ENCODE peak calls at places on chromosomes 2 and 18, in four cellular contexts. H, W, R and G are unnamed samples.

GRCh38 chr2:11013196-11013595 is 101.5 kb downstream of the KCNF1 start:
- DNase-seq in R (no peak), W (no peak), H (no peak), G (no peak)

GRCh38 chr2:240585101-240585500 is 1.4 kb upstream of the CAPN10 start:
- DNase-seq in H (no peak), W (no peak), R (no peak), G (peak; percentile 51)

GRCh38 chr2:174023591-174024523 is 58.7 kb upstream of the SP3 start:
- DNase-seq in W (no peak), H (peak; percentile 27), R (no peak), G (no peak)

GRCh38 chr2:119367472-119368099 is 809 bp downstream of the DBI start:
- DNase-seq in R (no peak), W (peak; percentile 54), H (no peak), G (no peak)

GRCh38 chr2:117057021-117057420 is 757.5 kb upstream of the DDX18 start:
- DNase-seq in W (no peak), H (no peak), R (no peak), G (no peak)

GRCh38 chr2:164808776-164809175 is 32.8 kb downstream of the COBLL1 start:
- DNase-seq in W (no peak), H (no peak), R (no peak), G (no peak)

GRCh38 chr2:147560810-147561521 is 283.9 kb upstream of the ACVR2A start:
- DNase-seq in H (no peak), R (no peak), W (no peak), G (no peak)

GRCh38 chr2:40220177-40220925 is 231.5 kb downstream of the SLC8A1 start:
- DNase-seq in W (no peak), R (no peak), H (no peak), G (no peak)

GRCh38 chr2:16538691-16539090 is 126.9 kb downstream of the CYRIA start:
- DNase-seq in R (no peak), H (no peak), W (no peak), G (no peak)

GRCh38 chr2:190999058-190999457 is 14.9 kb downstream of the STAT1 start:
- DNase-seq in W (no peak), H (no peak), R (no peak), G (no peak)

GRCh38 chr2:190996947-190997346 is 17.0 kb downstream of the STAT1 start:
- DNase-seq in H (no peak), R (no peak), W (no peak), G (no peak)

GRCh38 chr2:190996338-190996946 is 17.5 kb downstream of the STAT1 start:
- DNase-seq in W (peak; percentile 31), R (no peak), H (no peak), G (no peak)

GRCh38 chr2:190999949-191000665 is 13.9 kb downstream of the STAT1 start:
- DNase-seq in R (no peak), W (no peak), H (no peak), G (no peak)

DNA sequence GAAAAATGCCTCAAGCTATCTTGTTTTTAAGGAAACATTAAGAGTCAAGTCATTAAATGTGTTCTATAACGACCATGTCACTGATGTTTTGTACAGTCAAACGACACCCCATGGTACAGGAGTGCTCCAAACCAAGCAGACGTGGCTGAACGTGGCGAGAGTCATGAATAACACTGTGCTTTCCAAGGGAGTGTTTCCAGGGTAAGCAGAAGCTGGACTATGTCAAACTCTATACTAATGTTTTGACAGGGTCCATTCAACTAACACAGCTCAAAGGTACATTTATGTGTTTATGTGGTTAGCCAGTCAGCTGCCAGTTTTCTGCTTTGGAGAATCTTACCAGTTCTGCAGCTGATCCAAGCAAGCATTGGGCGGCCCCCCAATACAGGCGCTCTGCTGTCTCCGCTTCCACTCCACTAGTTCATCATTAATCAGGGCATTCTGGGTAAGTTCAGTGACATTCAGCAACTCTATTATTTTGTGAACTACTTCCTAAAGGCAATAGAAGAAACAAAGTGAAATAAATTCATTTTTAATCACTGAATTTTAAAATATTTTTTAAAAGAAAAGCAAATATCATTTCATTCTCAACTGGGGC is 16.4 kb downstream of the STAT1 start:
- DNase-seq in R (no peak), W (no peak), H (no peak), G (no peak)
- TF ChIP-seq EGR1 in R (no peak), W (no peak), H (no peak), G (no peak)

DNA sequence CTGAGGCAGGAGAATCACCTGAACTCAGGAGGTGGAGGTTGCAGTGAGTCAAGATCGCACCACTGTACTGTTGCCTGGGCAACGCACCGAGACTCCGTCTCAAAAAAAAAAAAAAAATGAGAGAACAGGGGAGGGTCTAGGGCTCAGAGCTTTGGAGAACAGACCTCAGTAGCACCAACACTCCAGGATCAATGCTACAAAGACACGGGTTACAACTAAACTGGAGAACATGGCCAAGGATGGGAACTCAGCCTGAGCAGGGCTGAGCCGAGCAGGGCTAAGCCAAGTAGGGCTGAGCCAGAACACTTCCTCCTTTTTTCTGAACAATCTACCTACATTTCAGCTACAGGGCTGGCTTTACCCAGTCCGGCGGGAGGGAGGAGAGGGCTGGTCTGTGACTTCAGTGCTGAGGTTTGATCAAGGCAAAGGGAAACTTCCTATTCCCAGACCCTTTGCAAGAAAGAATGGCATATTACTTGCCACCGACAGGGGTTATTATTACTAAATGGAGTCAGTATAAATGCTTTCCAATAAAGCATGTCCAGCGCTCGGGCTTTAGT is 2.9 kb upstream of the CASP8 start:
- DNase-seq in H (no peak), W (peak; percentile 32), R (no peak), G (no peak)
- TF ChIP-seq EGR1 in H (no peak), W (no peak), R (no peak), G (no peak)

GRCh38 chr2:227106845-227107759 is 56.9 kb downstream of the COL4A4 start:
- DNase-seq in W (no peak), H (peak; percentile 55), R (peak; percentile 34), G (no peak)
- TF ChIP-seq EGR1 in W (no peak), H (no peak), R (no peak), G (no peak)

DNA sequence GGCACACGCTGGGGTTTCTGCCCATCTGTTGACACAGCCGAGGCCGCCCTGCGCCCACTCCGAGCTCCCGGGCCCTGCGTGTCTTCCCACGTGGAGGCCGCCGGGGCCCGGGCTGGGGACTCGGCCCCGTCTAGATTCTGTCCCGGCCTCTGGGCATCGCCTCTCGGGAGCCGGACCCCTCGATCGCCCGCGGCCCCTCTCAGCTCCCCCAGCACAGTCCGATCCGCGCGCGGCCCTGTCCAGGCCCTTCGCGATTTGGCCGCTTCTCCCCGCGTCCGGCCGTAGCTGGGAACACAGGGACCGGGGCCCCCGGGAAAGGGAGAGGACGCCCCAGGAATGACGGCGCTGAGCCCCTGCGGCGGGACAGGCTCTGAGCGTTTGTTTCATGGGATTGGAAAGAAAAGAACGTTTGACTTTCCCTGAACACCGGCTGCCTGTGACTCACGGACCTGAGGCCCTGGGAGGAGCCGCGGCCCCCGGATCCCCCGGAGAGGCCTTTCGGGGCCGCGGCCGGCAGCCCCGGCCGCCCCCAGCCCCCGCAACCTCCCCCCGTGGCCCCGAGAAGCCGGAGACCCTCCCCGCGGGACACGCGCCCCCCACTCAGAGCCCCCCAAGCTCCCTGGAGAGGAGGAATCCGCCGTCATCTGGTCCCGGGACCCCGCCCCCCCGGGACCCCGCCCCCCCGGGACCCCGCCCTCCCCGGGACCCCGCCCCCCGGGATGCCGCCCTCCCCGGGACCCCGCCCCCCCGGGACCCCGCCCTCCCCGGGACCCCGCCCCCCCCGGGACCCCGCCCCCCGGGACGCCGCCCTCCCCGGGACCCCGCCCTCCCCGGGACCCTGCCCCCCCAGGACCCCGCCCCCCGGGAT is 62.7 kb upstream of the CTDP1 start:
- DNase-seq in R (no peak), W (peak; percentile 22), H (no peak), G (no peak)
- TF ChIP-seq EGR1 in R (no peak), W (no peak), H (no peak), G (no peak)

GRCh38 chr18:67310826-67311225 is 205.7 kb downstream of the DSEL start:
- DNase-seq in W (no peak), H (no peak), R (no peak), G (no peak)
- TF ChIP-seq EGR1 in W (no peak), H (no peak), R (no peak), G (no peak)

GRCh38 chr2:129724021-129724757 is 255.3 kb upstream of the RAB6C start:
- DNase-seq in H (no peak), R (no peak), W (no peak), G (no peak)
- TF ChIP-seq EGR1 in H (no peak), R (no peak), W (no peak), G (no peak)